ENCODE peak calls at places on chromosomes 16 and 17, in seven cellular contexts. L is HCT116, F is GM23248, V is MM.1S, W is GM23338, P is PC-9, H is Karpas-422. R is an unnamed sample.

GRCh38 chr17:77842906-77843249 is 115.6 kb upstream of the TNRC6C start:
- DNase-seq in L (no peak), F (no peak), V (no peak), W (no peak), P (no peak), H (no peak), R (no peak)

GRCh38 chr17:70447588-70447987 is 278.3 kb downstream of the KCNJ2 start:
- DNase-seq in L (no peak), F (no peak), V (no peak), W (no peak), P (no peak), H (no peak), R (no peak)

GRCh38 chr17:81197409-81197795 is 25.4 kb downstream of the CEP131 start:
- DNase-seq in L (no peak), F (no peak), V (no peak), W (no peak), P (no peak), H (no peak), R (no peak)

GRCh38 chr17:21204923-21205322 is 9.0 kb downstream of the TMEM11 start:
- DNase-seq in L (no peak), F (no peak), V (no peak), W (no peak), P (no peak), H (no peak), R (no peak)

GRCh38 chr17:66406701-66407644 is 104.6 kb downstream of the PRKCA start:
- DNase-seq in L (no peak), F (no peak), V (no peak), W (no peak), P (no peak), H (no peak), R (no peak)

GRCh38 chr16:85935957-85936760 is 37.2 kb downstream of the IRF8 start:
- DNase-seq in L (no peak), F (no peak), V (peak; percentile 52), W (no peak), P (no peak), H (peak; percentile 84), R (peak; percentile 72)

GRCh38 chr16:55760665-55761035 is 72.2 kb downstream of the CES1 start:
- DNase-seq in L (no peak), F (peak; percentile 9), V (no peak), W (no peak), P (no peak), H (no peak), R (no peak)

GRCh38 chr17:9666461-9667050 is 21.2 kb downstream of the USP43 start:
- DNase-seq in L (no peak), F (no peak), V (no peak), W (no peak), P (peak; percentile 83), H (no peak), R (no peak)

GRCh38 chr17:68004201-68004600 is 7.9 kb upstream of the C17orf58 start:
- DNase-seq in L (no peak), F (no peak), V (no peak), W (no peak), P (no peak), H (no peak), R (no peak)

GRCh38 chr16:13852827-13853226 is 67.1 kb upstream of the ERCC4 start:
- DNase-seq in L (no peak), F (no peak), V (no peak), W (no peak), P (no peak), H (no peak), R (no peak)

GRCh38 chr16:21563676-21564075 is 35.7 kb upstream of the METTL9 start:
- DNase-seq in L (no peak), F (no peak), V (no peak), W (no peak), P (no peak), H (no peak), R (no peak)

GRCh38 chr17:40327244-40327666 is 18.3 kb downstream of the RARA start:
- DNase-seq in L (no peak), F (no peak), V (no peak), W (no peak), P (no peak), H (peak; percentile 77), R (no peak)

GRCh38 chr16:65453646-65454045 is 331.8 kb upstream of the CDH11 start:
- DNase-seq in L (no peak), F (no peak), V (no peak), W (no peak), P (no peak), H (no peak), R (no peak)

GRCh38 chr16:74501484-74502479 is 80.5 kb upstream of the CLEC18B start:
- DNase-seq in L (no peak), F (no peak), V (no peak), W (no peak), P (no peak), H (no peak), R (no peak)

GRCh38 chr16:23702951-23703350 is 10.1 kb downstream of the ERN2 start:
- DNase-seq in L (no peak), F (no peak), V (no peak), W (no peak), P (no peak), H (no peak), R (no peak)

GRCh38 chr17:76383645-76384221 is 676 bp upstream of the SPHK1 start:
- DNase-seq in L (no peak), F (peak; percentile 84), V (peak; percentile 50), W (peak; percentile 66), P (no peak), H (peak; percentile 82), R (peak; percentile 63)

GRCh38 chr17:41736983-41737679 is 2.7 kb upstream of the HAP1 start:
- DNase-seq in L (no peak), F (no peak), V (no peak), W (no peak), P (no peak), H (no peak), R (no peak)

GRCh38 chr17:11996722-11997146 is 541 bp downstream of the ZNF18 start:
- DNase-seq in L (peak; percentile 13), F (peak; percentile 72), V (peak; percentile 76), W (peak; percentile 70), P (peak; percentile 35), H (peak; percentile 85), R (peak; percentile 63)

GRCh38 chr17:40727447-40728231 is 24.1 kb upstream of the KRT24 start:
- DNase-seq in L (no peak), F (peak; percentile 61), V (no peak), W (no peak), P (peak; percentile 54), H (no peak), R (peak; percentile 47)

GRCh38 chr16:1171854-1172428 is 19.0 kb downstream of the CACNA1H start:
- DNase-seq in L (no peak), F (no peak), V (no peak), W (no peak), P (no peak), H (no peak), R (no peak)
- H3K4me1 ChIP-seq in L (peaks cover 20% of the 10 kb centered on the region), F (no peaks in the 10 kb centered on the region), V (no peaks in the 10 kb centered on the region), W (no peaks in the 10 kb centered on the region), P (no peaks in the 10 kb centered on the region), H (no peaks in the 10 kb centered on the region), R (no peaks in the 10 kb centered on the region)

DNA sequence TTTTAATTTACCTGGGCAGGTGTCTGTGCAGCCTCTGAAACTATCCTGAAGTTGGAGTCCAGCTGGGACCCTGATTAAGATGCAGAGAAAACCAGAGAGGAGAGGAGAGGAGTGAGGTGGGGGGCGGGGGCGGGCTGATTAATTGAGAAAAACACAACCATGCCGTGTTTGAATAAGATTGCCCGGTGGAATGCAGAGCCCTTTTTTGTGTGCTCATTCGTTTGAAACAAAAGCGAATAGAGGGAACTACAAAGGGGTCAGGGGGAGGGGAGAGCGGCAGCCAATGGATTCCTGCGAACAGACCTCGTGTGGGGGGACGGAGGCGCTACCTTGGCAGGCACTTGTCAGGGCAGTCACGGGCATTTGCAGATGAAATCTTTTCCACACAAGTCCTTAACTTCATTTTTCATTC is 355.8 kb downstream of the SOX9 start:
- DNase-seq in L (no peak), F (no peak), V (no peak), W (peak; percentile 94), P (no peak), H (no peak), R (no peak)
- H2AFZ ChIP-seq in L (no peak overlapping the region), F (no peak overlapping the region), V (no peak overlapping the region), W (no peak overlapping the region), P (no peak overlapping the region), H (no peak overlapping the region), R (no peak overlapping the region)

GRCh38 chr17:33242725-33243124 is 50.4 kb downstream of the ASIC2 start:
- DNase-seq in L (no peak), F (no peak), V (no peak), W (no peak), P (no peak), H (no peak), R (no peak)

GRCh38 chr17:33243732-33244131 is 49.4 kb downstream of the ASIC2 start:
- DNase-seq in L (no peak), F (no peak), V (no peak), W (no peak), P (no peak), H (no peak), R (no peak)

GRCh38 chr17:33239702-33240101 is 53.4 kb downstream of the ASIC2 start:
- DNase-seq in L (no peak), F (no peak), V (no peak), W (no peak), P (no peak), H (no peak), R (no peak)

GRCh38 chr17:33240397-33240796 is 52.7 kb downstream of the ASIC2 start:
- DNase-seq in L (no peak), F (no peak), V (no peak), W (no peak), P (no peak), H (no peak), R (no peak)

GRCh38 chr17:33241390-33241789 is 51.7 kb downstream of the ASIC2 start:
- DNase-seq in L (no peak), F (peak; percentile 18), V (no peak), W (no peak), P (no peak), H (no peak), R (no peak)
- H3K9me2 ChIP-seq in L (no peaks in the 10 kb centered on the region), F (no peaks in the 10 kb centered on the region), V (no peaks in the 10 kb centered on the region), W (no peaks in the 10 kb centered on the region), P (no peaks in the 10 kb centered on the region), H (no peaks in the 10 kb centered on the region), R (no peaks in the 10 kb centered on the region)

GRCh38 chr17:28527859-28528258 is 21.7 kb downstream of the FOXN1 start:
- DNase-seq in L (no peak), F (no peak), V (no peak), W (no peak), P (peak; percentile 58), H (no peak), R (no peak)

GRCh38 chr17:28528329-28529011 is 22.3 kb downstream of the FOXN1 start:
- DNase-seq in L (no peak), F (peak; percentile 79), V (no peak), W (peak; percentile 43), P (peak; percentile 62), H (no peak), R (no peak)

GRCh38 chr17:28527181-28527681 is 21.1 kb downstream of the FOXN1 start:
- DNase-seq in L (no peak), F (no peak), V (no peak), W (no peak), P (no peak), H (no peak), R (no peak)

GRCh38 chr17:28530250-28530649 is 22.2 kb downstream of the UNC119 start:
- DNase-seq in L (no peak), F (no peak), V (no peak), W (no peak), P (no peak), H (no peak), R (no peak)

DNA sequence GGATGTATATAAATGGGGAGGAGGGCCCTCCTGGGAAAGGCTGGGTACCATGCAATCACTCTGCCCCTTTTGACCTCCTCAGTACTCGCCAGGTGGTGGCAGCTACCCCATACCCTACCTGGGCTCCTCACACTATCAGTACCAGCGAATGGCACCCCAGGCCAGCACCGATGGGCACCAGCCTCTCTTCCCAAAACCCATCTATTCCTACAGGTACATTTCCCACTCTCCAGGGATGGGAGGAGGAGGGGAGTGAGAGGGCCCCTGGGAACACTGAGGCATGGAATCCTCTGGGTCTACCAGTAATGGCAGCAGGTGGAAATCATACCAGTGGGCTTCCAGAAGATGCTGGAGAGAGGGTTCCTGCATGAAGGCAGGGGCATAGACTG is 22.9 kb downstream of the FOXN1 start:
- DNase-seq in L (no peak), F (no peak), V (no peak), W (no peak), P (no peak), H (no peak), R (no peak)
- H3K4me1 ChIP-seq in L (peaks cover 11% of the 10 kb centered on the region), F (peaks cover 31% of the 10 kb centered on the region), V (no peaks in the 10 kb centered on the region), W (no peaks in the 10 kb centered on the region), P (peaks cover 38% of the 10 kb centered on the region), H (no peaks in the 10 kb centered on the region), R (no peaks in the 10 kb centered on the region)